ENCODE peak calls at places on chromosome 20, in seven cellular contexts. U is OCI-LY7; C is Peyer's patch; O is right lobe of liver; Z is prostate gland; X is naive thymus-derived CD4-positive, alpha-beta T cell; I is adrenal gland. F is an unnamed sample.

GRCh38 chr20:7346026-7346425 is 578.5 kb downstream of the BMP2 start:
- DNase-seq in O (no peak), X (no peak), Z (no peak), I (no peak), U (no peak), C (no peak), F (no peak)

GRCh38 chr20:48839518-48839917 is 11.7 kb upstream of the PREX1 start:
- DNase-seq in U (peak), Z (no peak), C (no peak), O (no peak), I (no peak), X (no peak), F (no peak)

GRCh38 chr20:58709703-58710039 is 17.1 kb downstream of the NPEPL1 start:
- DNase-seq in C (peak), U (no peak), Z (peak), O (no peak), I (no peak), X (no peak), F (peak)

GRCh38 chr20:19882446-19882845 is 124.4 kb downstream of the RIN2 start:
- DNase-seq in O (no peak), Z (no peak), X (no peak), U (no peak), C (no peak), I (no peak), F (no peak)

GRCh38 chr20:4101910-4102309 is 86.6 kb upstream of the RNF24 start:
- DNase-seq in I (no peak), X (no peak), C (no peak), O (no peak), Z (no peak), U (no peak), F (no peak)

GRCh38 chr20:21395039-21395665 is 2.2 kb downstream of the NKX2-4 start:
- DNase-seq in C (no peak), O (no peak), Z (no peak), X (no peak), I (no peak), U (no peak), F (no peak)

GRCh38 chr20:46398963-46399362 is 7.5 kb downstream of the ELMO2 start:
- DNase-seq in U (no peak), Z (no peak), O (no peak), I (no peak), X (no peak), C (no peak), F (no peak)

GRCh38 chr20:51931321-51931720 is 129.0 kb upstream of the SALL4 start:
- DNase-seq in I (no peak), U (no peak), Z (no peak), O (no peak), X (no peak), C (no peak), F (no peak)

DNA sequence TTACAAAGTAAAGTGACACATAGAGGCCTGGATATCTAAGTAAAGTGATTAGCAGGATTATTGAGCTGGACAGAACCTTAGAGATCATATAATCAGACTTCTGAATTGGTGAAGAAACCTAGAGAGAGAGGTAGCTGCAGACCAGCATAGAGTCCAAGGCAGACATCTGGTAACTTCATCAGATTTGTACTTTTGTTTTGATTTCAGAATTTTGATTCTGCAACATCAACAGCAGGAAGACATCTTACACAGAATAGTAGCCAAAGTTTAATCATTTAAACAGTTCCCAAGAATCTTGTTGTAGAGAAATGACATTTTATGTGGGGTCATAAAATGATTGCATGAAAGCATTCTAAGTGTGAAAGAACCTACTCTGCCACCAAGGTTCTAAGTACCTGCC is 39.3 kb downstream of the RPRD1B start:
- DNase-seq in I (no peak), O (no peak), X (no peak), C (no peak), U (no peak), Z (no peak), F (no peak)
- H3K27ac ChIP-seq in I (no peak), O (no peak), X (no peak), C (peak), U (no peak), Z (peak), F (no peak)

DNA sequence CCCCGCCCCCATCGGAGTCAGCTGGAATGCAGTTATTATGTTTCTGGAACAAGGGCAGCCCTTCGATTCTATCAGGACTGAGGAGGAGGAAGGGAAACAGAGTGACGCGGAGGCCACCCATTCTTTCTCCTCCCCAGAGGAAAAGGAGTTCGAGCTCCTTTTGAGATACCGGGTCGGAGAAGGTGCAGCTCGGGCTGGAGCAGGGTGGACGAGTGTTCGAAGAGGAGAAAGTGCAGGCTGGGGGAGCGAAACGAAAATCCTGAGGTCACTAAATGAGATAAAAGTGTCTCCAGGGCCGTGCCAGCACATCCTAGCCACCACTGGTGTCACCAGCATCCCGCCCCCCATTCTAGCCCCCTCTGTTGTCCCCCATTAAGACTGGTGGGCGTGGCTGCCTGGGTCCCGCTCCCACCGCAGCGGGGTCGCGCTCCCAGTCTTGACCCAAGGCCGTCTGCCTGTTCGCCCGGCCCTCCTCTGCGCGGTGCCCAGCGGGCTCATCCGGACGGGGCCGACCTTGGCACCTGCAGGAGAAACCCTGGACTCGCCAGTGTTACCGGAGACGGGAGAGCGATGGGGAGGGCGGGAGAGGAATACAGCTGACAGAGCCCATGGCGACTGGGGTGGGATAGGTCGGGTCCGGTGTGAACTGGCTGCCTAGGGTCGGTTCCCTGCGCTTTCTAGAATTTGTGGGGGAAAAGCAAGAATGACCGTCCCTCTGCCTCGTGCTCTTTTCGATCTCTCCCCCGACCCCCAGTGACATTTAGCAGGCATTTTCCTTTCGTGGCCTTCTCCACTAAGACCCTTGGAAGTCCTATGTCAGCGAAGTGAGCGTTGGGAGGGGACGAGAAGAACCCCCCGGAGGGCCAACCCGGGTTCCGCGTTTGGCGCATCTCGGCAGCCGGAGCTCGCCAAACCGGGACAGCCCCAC is 16.2 kb downstream of the FOXA2 start:
- DNase-seq in O (peak), C (no peak), U (no peak), X (no peak), Z (no peak), I (no peak), F (no peak)
- H3K4me3 ChIP-seq in O (no peak), C (peak), U (no peak), X (no peak), Z (no peak), I (no peak), F (peak)

DNA sequence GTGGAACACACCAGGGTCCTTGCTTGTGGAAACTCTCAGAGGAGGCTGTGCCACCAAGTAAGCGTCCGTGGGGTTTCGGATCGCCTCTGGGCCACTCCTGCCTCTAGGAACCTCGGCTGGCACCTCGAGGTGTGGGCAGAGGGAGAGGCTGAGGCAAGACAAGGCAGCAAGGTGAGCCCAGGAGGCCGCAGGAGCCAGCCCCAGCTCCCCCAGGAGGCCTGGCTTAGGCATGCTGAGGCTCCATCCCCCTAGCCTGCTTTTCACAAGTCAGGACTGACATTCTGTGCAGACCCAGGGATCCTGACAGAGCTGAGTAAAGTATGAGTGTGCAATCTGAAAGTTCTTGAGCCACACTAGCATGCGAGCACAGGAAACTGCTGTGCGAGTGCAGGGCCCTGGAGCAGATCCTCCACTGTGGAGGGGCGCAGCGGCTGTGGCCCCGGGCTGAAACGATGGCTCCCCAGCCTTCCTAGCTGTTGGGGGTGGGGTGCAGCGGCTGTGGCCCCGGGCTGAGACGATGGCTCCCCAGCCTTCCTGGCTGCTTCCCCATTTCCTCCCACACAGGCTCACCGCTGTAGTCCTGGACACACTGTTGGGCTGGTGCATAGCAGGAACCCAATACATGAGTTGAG is 75.2 kb upstream of the CD93 start:
- DNase-seq in X (no peak), I (no peak), U (no peak), C (no peak), Z (no peak), O (no peak), F (no peak)
- H3K27ac ChIP-seq in X (no peak), I (no peak), U (no peak), C (no peak), Z (no peak), O (no peak), F (peak)

GRCh38 chr20:49915118-49915379 is 280 bp downstream of the SPATA2 start:
- DNase-seq in C (no peak), O (no peak), I (no peak), U (no peak), X (no peak), Z (no peak), F (no peak)

GRCh38 chr20:49914310-49915117 is 815 bp downstream of the SPATA2 start:
- DNase-seq in U (peak), C (no peak), I (no peak), X (no peak), Z (no peak), O (no peak), F (no peak)

GRCh38 chr20:49916146-49917002 is 1.0 kb upstream of the SPATA2 start:
- DNase-seq in U (peak), O (peak), Z (peak), X (no peak), C (no peak), I (no peak), F (no peak)

GRCh38 chr20:49915380-49916145 is at the start of gene SPATA2:
- DNase-seq in I (peak), X (peak), O (peak), C (peak), Z (peak), U (peak), F (peak)

GRCh38 chr20:49913399-49914047 is 1.8 kb downstream of the SPATA2 start:
- DNase-seq in U (no peak), O (no peak), Z (no peak), C (no peak), X (no peak), I (no peak), F (no peak)
- H3K4me3 ChIP-seq in U (peak), O (no peak), Z (no peak), C (peak), X (no peak), I (no peak), F (no peak)

GRCh38 chr20:24507182-24507853 is 37.9 kb downstream of the SYNDIG1 start:
- DNase-seq in X (no peak), Z (no peak), O (no peak), U (no peak), C (no peak), I (no peak), F (no peak)
- H3K27ac ChIP-seq in X (no peak), Z (no peak), O (no peak), U (no peak), C (no peak), I (no peak), F (no peak)

GRCh38 chr20:5595744-5596143 is 154.5 kb upstream of the SHLD1 start:
- DNase-seq in Z (no peak), I (no peak), O (no peak), U (no peak), C (no peak), X (no peak), F (no peak)

GRCh38 chr20:5592165-5592564 is 158.0 kb upstream of the SHLD1 start:
- DNase-seq in Z (no peak), X (no peak), I (no peak), U (no peak), O (no peak), C (no peak), F (no peak)

GRCh38 chr20:5596401-5597193 is 153.6 kb upstream of the SHLD1 start:
- DNase-seq in U (no peak), I (no peak), Z (no peak), C (no peak), O (no peak), X (no peak), F (no peak)

GRCh38 chr20:5590899-5591298 is 159.3 kb upstream of the SHLD1 start:
- DNase-seq in I (no peak), X (no peak), U (no peak), O (no peak), Z (no peak), C (no peak), F (no peak)

GRCh38 chr20:5592823-5593761 is 157.1 kb upstream of the SHLD1 start:
- DNase-seq in O (no peak), Z (no peak), I (no peak), X (peak), C (no peak), U (no peak), F (no peak)
- H3K4me3 ChIP-seq in O (no peak), Z (no peak), I (no peak), X (peak), C (no peak), U (peak), F (no peak)

GRCh38 chr20:35618372-35619131 is 2.9 kb downstream of the SPAG4 start:
- DNase-seq in Z (no peak), U (peak), C (no peak), I (peak), X (no peak), O (peak), F (no peak)

GRCh38 chr20:35616465-35617396 is 1.1 kb downstream of the SPAG4 start:
- DNase-seq in I (peak), O (peak), U (peak), X (no peak), C (peak), Z (peak), F (peak)

GRCh38 chr20:35617397-35618031 is 1.9 kb downstream of the SPAG4 start:
- DNase-seq in C (peak), U (peak), X (no peak), O (peak), Z (no peak), I (peak), F (peak)

GRCh38 chr20:35619196-35620095 is 3.8 kb downstream of the SPAG4 start:
- DNase-seq in U (peak), X (peak), I (peak), O (peak), C (peak), Z (peak), F (peak)

DNA sequence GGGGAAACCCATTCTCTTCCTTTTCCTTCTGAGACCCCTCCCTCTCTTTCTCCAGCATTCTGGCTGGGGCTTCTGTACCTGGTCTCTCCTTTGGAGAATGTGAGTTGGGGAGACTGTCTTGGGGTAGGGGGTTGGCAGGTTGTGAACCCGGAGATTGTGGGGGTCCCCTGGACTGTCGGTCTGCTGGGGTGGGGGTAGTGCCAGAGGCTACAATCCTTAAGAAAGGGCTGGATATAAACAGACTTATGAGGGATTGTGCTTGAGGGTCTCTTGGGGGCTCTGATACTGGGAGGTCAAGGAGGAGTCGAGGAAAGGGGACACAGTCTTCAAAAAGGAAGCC is 2.4 kb downstream of the SPAG4 start:
- DNase-seq in Z (no peak), I (no peak), X (no peak), O (no peak), C (no peak), U (no peak), F (no peak)
- H3K27ac ChIP-seq in Z (peak), I (no peak), X (peak), O (peak), C (peak), U (peak), F (no peak)

GRCh38 chr20:23419657-23419994 is 1.7 kb downstream of the NAPB start:
- DNase-seq in U (no peak), O (no peak), I (no peak), C (no peak), Z (no peak), X (no peak), F (no peak)
- H3K4me3 ChIP-seq in U (peak), O (peak), I (peak), C (peak), Z (peak), X (peak), F (peak)

F was measured in testis.